ENCODE peak calls at places on chromosomes 7 and 10, in five cellular contexts. S, D, G, J and T are unnamed samples.

GRCh38 chr10:102919237-102919959 is 1.3 kb downstream of the CNNM2 start:
- DNase-seq in S (no peak), D (no peak), G (no peak), J (peak), T (no peak)

GRCh38 chr7:146115665-146116451 is 743 bp upstream of the CNTNAP2 start:
- DNase-seq in S (no peak), D (peak), G (peak), J (peak), T (no peak)

GRCh38 chr7:110001254-110001938 is 1089.5 kb upstream of the LRRN3 start:
- DNase-seq in S (no peak), D (no peak), G (peak), J (no peak), T (no peak)

GRCh38 chr7:159147246-159147645 is 2.6 kb upstream of the VIPR2 start:
- DNase-seq in S (no peak), D (no peak), G (no peak), J (no peak), T (no peak)

GRCh38 chr7:46554688-46555422 is 633.8 kb upstream of the IGFBP3 start:
- DNase-seq in S (no peak), D (peak), G (no peak), J (no peak), T (no peak)

GRCh38 chr7:107658467-107658866 is 2.2 kb upstream of the SLC26A4 start:
- DNase-seq in S (no peak), D (no peak), G (no peak), J (no peak), T (no peak)

GRCh38 chr7:20317413-20317812 is 13.3 kb upstream of the ITGB8 start:
- DNase-seq in S (no peak), D (no peak), G (no peak), J (no peak), T (no peak)

GRCh38 chr10:122375761-122376160 is 1.3 kb downstream of the PLEKHA1 start:
- DNase-seq in S (no peak), D (no peak), G (no peak), J (no peak), T (no peak)

GRCh38 chr7:102431617-102432298 is 1.6 kb upstream of the ORAI2 start:
- DNase-seq in S (peak), D (peak), G (no peak), J (peak), T (no peak)

GRCh38 chr10:132957981-132958885 is 15.9 kb upstream of the CFAP46 start:
- DNase-seq in S (no peak), D (no peak), G (peak), J (no peak), T (peak)

GRCh38 chr10:110360857-110361474 is 56.2 kb upstream of the SMNDC1 start:
- DNase-seq in S (peak), D (no peak), G (no peak), J (no peak), T (no peak)

GRCh38 chr10:78212134-78212785 is 178.6 kb downstream of the RPS24 start:
- DNase-seq in S (no peak), D (no peak), G (no peak), J (no peak), T (no peak)

GRCh38 chr7:131844380-131844779 is 288.0 kb upstream of the PODXL start:
- DNase-seq in S (no peak), D (no peak), G (no peak), J (no peak), T (no peak)

GRCh38 chr7:12814107-12814506 is 126.7 kb downstream of the ARL4A start:
- DNase-seq in S (no peak), D (peak), G (no peak), J (no peak), T (no peak)

GRCh38 chr7:33757563-33758165 is 147.7 kb upstream of the BMPER start:
- DNase-seq in S (peak), D (peak), G (no peak), J (peak), T (no peak)

GRCh38 chr7:75983471-75984129 is 10.8 kb downstream of the TMEM120A start:
- DNase-seq in S (no peak), D (no peak), G (peak), J (peak), T (no peak)

GRCh38 chr10:109679478-109679877 is 243.8 kb downstream of the XPNPEP1 start:
- DNase-seq in S (no peak), D (no peak), G (no peak), J (no peak), T (no peak)

GRCh38 chr10:104642311-104643022 is 1.4 kb downstream of the SORCS3 start:
- DNase-seq in S (peak), D (peak), G (peak), J (peak), T (peak)

GRCh38 chr10:133364645-133365431 is 7.0 kb upstream of the FUOM start:
- DNase-seq in S (no peak), D (no peak), G (no peak), J (peak), T (no peak)

GRCh38 chr10:28785018-28785417 is 107.7 kb downstream of the BAMBI start:
- DNase-seq in S (no peak), D (no peak), G (no peak), J (no peak), T (no peak)

GRCh38 chr7:116984917-116985316 is 31.6 kb downstream of the ST7 start:
- DNase-seq in S (peak), D (peak), G (peak), J (no peak), T (no peak)

GRCh38 chr10:109962247-109962646 is 38.9 kb upstream of the XPNPEP1 start:
- DNase-seq in S (no peak), D (peak), G (no peak), J (no peak), T (no peak)

GRCh38 chr10:71216751-71217265 is 4.4 kb downstream of the UNC5B start:
- DNase-seq in S (no peak), D (no peak), G (peak), J (no peak), T (no peak)

GRCh38 chr10:99926925-99927718 is 82.6 kb downstream of the DNMBP start:
- DNase-seq in S (peak), D (peak), G (peak), J (peak), T (peak)

GRCh38 chr7:131778601-131779000 is 222.2 kb upstream of the PODXL start:
- DNase-seq in S (no peak), D (no peak), G (no peak), J (no peak), T (no peak)

GRCh38 chr7:104643587-104644217 is 315.3 kb downstream of the LHFPL3 start:
- DNase-seq in S (peak), D (peak), G (peak), J (no peak), T (no peak)

GRCh38 chr10:78417425-78418370 is 384.0 kb downstream of the RPS24 start:
- DNase-seq in S (no peak), D (no peak), G (no peak), J (no peak), T (no peak)

GRCh38 chr10:14386202-14386593 is 55.5 kb upstream of the FRMD4A start:
- DNase-seq in S (peak), D (peak), G (peak), J (no peak), T (peak)

GRCh38 chr10:79050896-79051555 is 17.7 kb upstream of the ZMIZ1 start:
- DNase-seq in S (no peak), D (peak), G (peak), J (peak), T (no peak)

GRCh38 chr10:110304394-110304779 is 333 bp downstream of the SMNDC1 start:
- DNase-seq in S (no peak), D (no peak), G (peak), J (peak), T (no peak)

GRCh38 chr10:128274938-128275337 is 148.7 kb upstream of the MKI67 start:
- DNase-seq in S (no peak), D (no peak), G (no peak), J (no peak), T (no peak)

GRCh38 chr7:74586258-74587200 is 71.0 kb upstream of the GTF2I start:
- DNase-seq in S (no peak), D (no peak), G (no peak), J (no peak), T (no peak)

GRCh38 chr7:18401757-18402156 is 93.8 kb upstream of the HDAC9 start:
- DNase-seq in S (no peak), D (no peak), G (no peak), J (no peak), T (no peak)

GRCh38 chr10:6255548-6256061 is 52.9 kb downstream of the PFKFB3 start:
- DNase-seq in S (no peak), D (no peak), G (peak), J (no peak), T (no peak)

DNA sequence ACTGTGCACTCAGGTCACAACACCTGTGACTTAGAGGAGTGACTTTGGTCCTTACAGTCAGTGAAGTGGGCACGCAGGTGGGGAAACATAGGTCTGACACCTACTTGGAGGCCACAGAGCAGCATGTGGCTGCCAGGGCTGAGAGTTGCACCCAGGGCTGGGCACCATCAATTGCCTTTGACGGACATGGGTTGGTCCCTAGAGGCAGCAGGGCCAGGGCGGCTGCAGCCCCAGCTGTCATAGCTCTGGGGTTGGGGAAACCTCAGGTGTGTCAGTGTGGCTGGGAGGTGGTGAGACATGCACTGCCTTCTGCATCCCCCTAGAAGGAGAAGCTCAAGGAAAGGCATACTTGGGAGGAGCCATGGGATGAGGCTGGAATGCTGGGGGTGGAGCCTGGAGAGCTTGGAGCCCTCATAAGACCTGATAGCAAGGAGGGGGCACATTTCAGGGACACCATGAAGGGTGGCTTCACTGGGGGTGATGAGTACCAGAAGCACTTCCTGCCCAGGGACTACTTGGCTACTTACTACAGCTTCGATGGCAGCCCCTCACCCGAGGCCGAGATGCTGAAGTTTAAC is at the start of gene INMT:
- DNase-seq in S (no peak), D (no peak), G (no peak), J (no peak), T (peak)
- H3K4me3 ChIP-seq in S (no peak), D (no peak), G (no peak), J (no peak), T (no peak)

GRCh38 chr7:7569615-7570014 is 2.9 kb downstream of the MIOS start:
- DNase-seq in S (no peak), D (peak), G (no peak), J (no peak), T (no peak)
- H3K4me3 ChIP-seq in S (no peak), D (no peak), G (no peak), J (no peak), T (no peak)

DNA sequence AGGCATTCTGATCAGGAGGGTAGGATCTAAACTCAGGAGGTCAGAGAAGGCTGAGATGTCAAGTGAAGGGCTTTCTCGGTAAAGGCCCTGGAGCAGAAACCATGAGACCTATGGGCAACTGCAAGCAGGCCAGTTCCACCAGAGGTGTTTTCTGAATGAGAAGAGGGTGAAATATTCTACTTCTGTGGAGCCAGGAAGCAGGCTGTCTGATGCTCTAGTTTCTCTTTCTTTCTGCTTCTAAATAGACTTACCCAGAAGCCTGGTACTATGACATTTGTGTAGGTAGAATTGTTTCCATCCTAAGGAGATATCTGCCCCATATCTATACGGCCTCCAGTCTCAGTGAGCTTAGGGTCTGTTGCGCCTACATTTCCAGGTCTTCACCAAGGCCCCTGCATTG is 73.4 kb upstream of the CC2D2B start:
- DNase-seq in S (no peak), D (no peak), G (no peak), J (no peak), T (no peak)
- H3K4me3 ChIP-seq in S (no peak), D (no peak), G (no peak), J (no peak), T (no peak)

DNA sequence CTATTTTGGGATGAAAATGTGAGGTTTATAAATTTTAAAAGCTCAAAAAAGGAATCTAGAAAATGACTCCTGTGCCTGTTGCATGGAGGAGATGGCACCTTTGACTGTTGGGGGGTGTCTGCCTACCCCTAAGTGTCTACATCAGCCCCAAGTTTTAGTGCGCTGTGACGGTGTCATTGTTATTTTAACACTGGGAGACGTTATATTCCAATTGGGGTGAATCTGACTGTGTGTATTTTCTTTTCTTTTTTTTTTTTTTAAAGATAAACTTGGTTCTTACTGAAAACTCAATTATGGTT is 517 bp downstream of the SRGN start:
- DNase-seq in S (no peak), D (no peak), G (no peak), J (no peak), T (no peak)
- H3K4me3 ChIP-seq in S (peak), D (no peak), G (peak), J (peak), T (peak)

GRCh38 chr7:28106316-28106957 is 74.2 kb downstream of the JAZF1 start:
- DNase-seq in S (no peak), D (no peak), G (no peak), J (no peak), T (peak)
- H3K4me3 ChIP-seq in S (no peak), D (no peak), G (no peak), J (no peak), T (no peak)